ENCODE peak calls at places on chromosomes 2 and 18, in eight cellular contexts. I is amniotic stem cell; E is neuronal stem cell; V is H9; K is activated naive CD4-positive, alpha-beta T cell; A is NCI-H2029 treated with DMSO at 0.1 percent for 48 hours; L is MCF 10A; O is KBM-7. N is an unnamed sample.

GRCh38 chr2:119846021-119846420 is 86.3 kb downstream of the PTPN4 start:
- DNase-seq in A (peak; percentile 20), L (no peak), K (no peak), V (no peak), O (no peak), E (no peak), I (no peak), N (no peak)

GRCh38 chr2:119641562-119642258 is 37.3 kb upstream of the TMEM177 start:
- DNase-seq in L (peak; percentile 88), E (peak; percentile 70), K (peak; percentile 44), V (peak; percentile 87), O (peak; percentile 79), A (peak; percentile 52), I (peak; percentile 50), N (peak; percentile 85)

GRCh38 chr18:76260941-76261472 is 234.0 kb downstream of the ZNF516 start:
- DNase-seq in E (no peak), V (no peak), I (no peak), K (no peak), L (no peak), O (no peak), A (no peak), N (peak; percentile 30)

GRCh38 chr18:9739516-9739915 is 31.4 kb downstream of the RAB31 start:
- DNase-seq in O (no peak), K (no peak), I (no peak), E (no peak), L (no peak), V (no peak), A (no peak), N (no peak)

GRCh38 chr18:48819781-48820482 is 130.8 kb downstream of the SMAD7 start:
- DNase-seq in L (no peak), K (no peak), V (peak; percentile 14), I (no peak), E (no peak), O (no peak), A (no peak), N (peak; percentile 3)

GRCh38 chr18:6757966-6758365 is 28.4 kb downstream of the ARHGAP28 start:
- DNase-seq in K (no peak), A (no peak), I (no peak), E (no peak), O (no peak), V (no peak), L (no peak), N (no peak)

GRCh38 chr2:64695656-64696310 is 42.1 kb upstream of the SERTAD2 start:
- DNase-seq in V (no peak), K (no peak), A (no peak), I (no peak), L (no peak), E (no peak), O (no peak), N (no peak)

GRCh38 chr2:105795575-105795934 is 50.8 kb downstream of the NCK2 start:
- DNase-seq in O (peak; percentile 60), E (no peak), L (no peak), I (no peak), V (no peak), K (no peak), A (no peak), N (no peak)

GRCh38 chr2:5698171-5698570 is 6.0 kb downstream of the SOX11 start:
- DNase-seq in K (no peak), E (no peak), O (no peak), L (no peak), I (no peak), A (no peak), V (no peak), N (no peak)

GRCh38 chr2:111185496-111186022 is 64.8 kb downstream of the BCL2L11 start:
- DNase-seq in I (no peak), O (no peak), K (no peak), V (no peak), A (peak; percentile 58), L (no peak), E (no peak), N (no peak)

GRCh38 chr2:128605931-128606330 is 287.3 kb upstream of the HS6ST1 start:
- DNase-seq in I (no peak), A (no peak), E (no peak), K (no peak), L (no peak), O (no peak), V (no peak), N (no peak)

GRCh38 chr2:221514305-221515040 is 57.6 kb downstream of the EPHA4 start:
- DNase-seq in K (no peak), I (no peak), L (no peak), E (no peak), A (peak; percentile 78), V (no peak), O (no peak), N (no peak)

GRCh38 chr2:173077506-173078177 is 2.0 kb downstream of the MAP3K20 start:
- DNase-seq in O (no peak), L (peak; percentile 71), A (no peak), K (no peak), E (no peak), V (no peak), I (no peak), N (no peak)

GRCh38 chr2:238462782-238463396 is 36.2 kb downstream of the ASB1 start:
- DNase-seq in V (no peak), E (no peak), A (peak; percentile 50), O (peak; percentile 83), L (peak; percentile 74), I (peak; percentile 1), K (no peak), N (no peak)

GRCh38 chr2:88651646-88652045 is 24.4 kb upstream of the EIF2AK3 start:
- DNase-seq in V (no peak), A (no peak), K (no peak), O (no peak), I (no peak), L (no peak), E (no peak), N (no peak)

GRCh38 chr2:109217362-109218086 is 88.5 kb downstream of the SH3RF3 start:
- DNase-seq in A (no peak), O (no peak), E (no peak), L (peak; percentile 47), K (no peak), I (no peak), V (no peak), N (no peak)

GRCh38 chr18:76428396-76429261 is 66.4 kb downstream of the ZNF516 start:
- DNase-seq in V (no peak), L (no peak), A (no peak), K (no peak), E (no peak), O (no peak), I (no peak), N (no peak)

GRCh38 chr2:146986161-146986560 is 858.7 kb upstream of the ACVR2A start:
- DNase-seq in K (no peak), A (no peak), I (no peak), V (no peak), O (no peak), E (no peak), L (peak; percentile 45), N (no peak)

N was measured in WTC11.